ENCODE peak calls at places on chromosomes 3 and 15, in six cellular contexts. One of them, this sample, is unnamed. For H3K4me1, the result is how much of the 10 kb centered on the place peaks cover.

GRCh38 chr3:188747487-188747886 is 424.3 kb upstream of the TPRG1 start:
- DNase-seq in astrocyte: no peak
- DNase-seq in HCT116: no peak
- DNase-seq in MM.1S: no peak
- DNase-seq in fibroblast of lung: no peak
- DNase-seq in PC-3: no peak
- DNase-seq in this sample: no peak

GRCh38 chr15:39327005-39327725 is 253.7 kb upstream of the THBS1 start:
- DNase-seq in MM.1S: no peak
- DNase-seq in PC-3: no peak
- DNase-seq in astrocyte: no peak
- DNase-seq in fibroblast of lung: no peak
- DNase-seq in HCT116: no peak
- DNase-seq in this sample: no peak

GRCh38 chr3:4207672-4208071 is 95.5 kb upstream of the SETMAR start:
- DNase-seq in fibroblast of lung: no peak
- DNase-seq in PC-3: no peak
- DNase-seq in astrocyte: no peak
- DNase-seq in HCT116: no peak
- DNase-seq in MM.1S: no peak
- DNase-seq in this sample: no peak

GRCh38 chr3:160287666-160288065 is 62.4 kb downstream of the C3orf80 start:
- DNase-seq in MM.1S: no peak
- DNase-seq in astrocyte: no peak
- DNase-seq in PC-3: no peak
- DNase-seq in HCT116: no peak
- DNase-seq in fibroblast of lung: no peak
- DNase-seq in this sample: no peak

GRCh38 chr3:22922317-22922716 is 280.8 kb upstream of the UBE2E2 start:
- DNase-seq in astrocyte: no peak
- DNase-seq in HCT116: no peak
- DNase-seq in PC-3: peak
- DNase-seq in fibroblast of lung: no peak
- DNase-seq in MM.1S: peak
- DNase-seq in this sample: no peak

GRCh38 chr3:160003520-160004128 is 15.0 kb downstream of the IL12A start:
- DNase-seq in MM.1S: peak
- DNase-seq in astrocyte: peak
- DNase-seq in HCT116: peak
- DNase-seq in fibroblast of lung: peak
- DNase-seq in PC-3: peak
- DNase-seq in this sample: peak

GRCh38 chr3:151282921-151283320 is 4.6 kb upstream of the P2RY14 start:
- DNase-seq in MM.1S: peak
- DNase-seq in PC-3: peak
- DNase-seq in fibroblast of lung: peak
- DNase-seq in HCT116: peak
- DNase-seq in astrocyte: peak
- DNase-seq in this sample: peak

GRCh38 chr3:123347205-123347604 is 101.7 kb downstream of the ADCY5 start:
- DNase-seq in PC-3: no peak
- DNase-seq in fibroblast of lung: no peak
- DNase-seq in astrocyte: no peak
- DNase-seq in MM.1S: no peak
- DNase-seq in HCT116: no peak
- DNase-seq in this sample: no peak

GRCh38 chr15:39025881-39026280 is 461.3 kb upstream of the RASGRP1 start:
- DNase-seq in HCT116: no peak
- DNase-seq in MM.1S: no peak
- DNase-seq in fibroblast of lung: no peak
- DNase-seq in astrocyte: no peak
- DNase-seq in PC-3: no peak
- DNase-seq in this sample: no peak

GRCh38 chr3:35537265-35537664 is 102.1 kb upstream of the ARPP21 start:
- DNase-seq in HCT116: no peak
- DNase-seq in fibroblast of lung: no peak
- DNase-seq in PC-3: no peak
- DNase-seq in astrocyte: no peak
- DNase-seq in MM.1S: no peak
- DNase-seq in this sample: no peak

GRCh38 chr3:192079098-192079497 is 618.1 kb downstream of the PYDC2 start:
- DNase-seq in PC-3: no peak
- DNase-seq in HCT116: no peak
- DNase-seq in fibroblast of lung: no peak
- DNase-seq in MM.1S: no peak
- DNase-seq in astrocyte: no peak
- DNase-seq in this sample: no peak

GRCh38 chr3:57974796-57975388 is 33.3 kb upstream of the FLNB start:
- DNase-seq in astrocyte: peak
- DNase-seq in fibroblast of lung: peak
- DNase-seq in MM.1S: no peak
- DNase-seq in HCT116: peak
- DNase-seq in PC-3: peak
- DNase-seq in this sample: peak

GRCh38 chr3:57968499-57968898 is 39.7 kb upstream of the FLNB start:
- DNase-seq in MM.1S: no peak
- DNase-seq in astrocyte: no peak
- DNase-seq in PC-3: no peak
- DNase-seq in HCT116: no peak
- DNase-seq in fibroblast of lung: no peak
- DNase-seq in this sample: no peak

GRCh38 chr3:57973715-57974477 is 34.3 kb upstream of the FLNB start:
- DNase-seq in astrocyte: no peak
- DNase-seq in fibroblast of lung: no peak
- DNase-seq in PC-3: peak
- DNase-seq in MM.1S: no peak
- DNase-seq in HCT116: no peak
- DNase-seq in this sample: no peak

GRCh38 chr3:57972421-57973111 is 35.7 kb upstream of the FLNB start:
- DNase-seq in fibroblast of lung: no peak
- DNase-seq in PC-3: peak
- DNase-seq in HCT116: no peak
- DNase-seq in astrocyte: no peak
- DNase-seq in MM.1S: no peak
- DNase-seq in this sample: no peak

DNA sequence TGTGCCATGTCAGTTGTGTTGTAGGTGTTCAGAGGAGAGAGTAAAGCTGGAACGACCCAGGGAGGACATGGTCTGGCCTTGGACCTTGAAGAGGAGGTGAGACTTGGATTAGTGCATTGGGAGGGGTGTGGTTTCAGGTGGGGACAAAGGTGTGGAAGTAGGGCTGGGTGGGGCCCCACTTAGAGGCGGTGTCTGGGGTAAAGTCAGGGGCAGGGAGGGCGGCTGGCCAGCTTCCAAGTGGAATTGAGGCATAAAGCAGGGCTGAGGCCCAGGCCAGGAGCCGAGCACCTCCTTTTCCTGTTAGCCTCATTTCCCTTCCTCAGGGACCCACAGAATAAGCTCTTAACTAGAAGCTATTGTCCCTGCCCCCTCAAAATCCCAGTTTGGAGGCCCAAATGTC is 36.2 kb upstream of the FLNB start:
- DNase-seq in MM.1S: no peak
- DNase-seq in fibroblast of lung: no peak
- DNase-seq in PC-3: peak
- DNase-seq in HCT116: no peak
- DNase-seq in astrocyte: no peak
- DNase-seq in this sample: peak
- H3K4me1 ChIP-seq in MM.1S: under half
- H3K4me1 ChIP-seq in fibroblast of lung: under half
- H3K4me1 ChIP-seq in PC-3: half or more
- H3K4me1 ChIP-seq in HCT116: under half
- H3K4me1 ChIP-seq in astrocyte: under half
- H3K4me1 ChIP-seq in this sample: under half

GRCh38 chr15:96325579-96326331 is 4.7 kb upstream of the NR2F2 start:
- DNase-seq in HCT116: no peak
- DNase-seq in fibroblast of lung: peak
- DNase-seq in MM.1S: no peak
- DNase-seq in PC-3: peak
- DNase-seq in astrocyte: peak
- DNase-seq in this sample: peak

GRCh38 chr15:96323250-96324162 is 7.0 kb upstream of the NR2F2 start:
- DNase-seq in astrocyte: peak
- DNase-seq in PC-3: no peak
- DNase-seq in HCT116: no peak
- DNase-seq in fibroblast of lung: peak
- DNase-seq in MM.1S: no peak
- DNase-seq in this sample: no peak

GRCh38 chr15:96324192-96324895 is 6.2 kb upstream of the NR2F2 start:
- DNase-seq in astrocyte: peak
- DNase-seq in HCT116: no peak
- DNase-seq in PC-3: peak
- DNase-seq in fibroblast of lung: peak
- DNase-seq in MM.1S: no peak
- DNase-seq in this sample: no peak

GRCh38 chr15:96326551-96327154 is 3.8 kb upstream of the NR2F2 start:
- DNase-seq in PC-3: peak
- DNase-seq in MM.1S: peak
- DNase-seq in HCT116: no peak
- DNase-seq in fibroblast of lung: peak
- DNase-seq in astrocyte: peak
- DNase-seq in this sample: peak

DNA sequence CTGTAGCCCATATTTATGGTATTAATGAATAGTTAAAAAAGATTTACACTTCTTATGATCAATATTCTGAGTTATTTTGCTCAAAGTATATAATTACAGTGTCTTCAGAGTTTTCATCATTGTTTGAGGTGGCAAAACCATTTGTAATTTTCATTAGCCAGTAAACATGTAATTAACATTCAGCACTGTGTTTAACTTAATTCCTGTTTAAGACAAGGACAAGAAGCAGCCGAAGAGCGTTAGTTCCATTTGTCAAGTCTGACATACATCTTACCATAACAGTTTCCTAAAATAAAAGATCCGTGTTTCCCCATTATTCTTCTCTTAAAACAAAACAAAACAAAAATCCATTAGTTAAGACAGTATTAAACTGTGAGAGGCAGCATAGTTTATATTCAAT is 5.6 kb upstream of the NR2F2 start:
- DNase-seq in HCT116: no peak
- DNase-seq in astrocyte: peak
- DNase-seq in PC-3: no peak
- DNase-seq in fibroblast of lung: peak
- DNase-seq in MM.1S: no peak
- DNase-seq in this sample: no peak
- TF ChIP-seq EZH2 in HCT116: no peak
- TF ChIP-seq EZH2 in astrocyte: no peak
- TF ChIP-seq EZH2 in PC-3: no peak
- TF ChIP-seq EZH2 in fibroblast of lung: no peak
- TF ChIP-seq EZH2 in MM.1S: no peak
- TF ChIP-seq EZH2 in this sample: no peak

DNA sequence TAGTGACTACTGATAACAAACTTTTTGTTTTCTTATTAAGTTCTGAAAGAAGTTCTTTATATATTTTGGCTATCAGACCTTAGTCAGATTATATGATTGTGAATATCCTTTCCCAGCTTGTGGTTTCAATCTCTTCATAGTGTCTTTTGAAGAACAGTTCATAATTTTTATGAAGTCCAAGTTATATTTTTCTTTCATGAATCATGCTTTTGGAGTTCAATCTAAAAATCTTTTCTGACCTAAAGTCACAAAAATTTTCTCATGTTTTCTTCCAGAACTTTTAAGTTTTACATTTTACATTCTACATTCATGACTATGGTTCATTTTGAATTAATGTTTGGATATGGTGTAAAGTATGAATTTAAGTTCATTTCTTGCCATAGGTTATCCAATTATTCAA is 34.2 kb upstream of the OCA2 start:
- DNase-seq in PC-3: no peak
- DNase-seq in astrocyte: peak
- DNase-seq in MM.1S: no peak
- DNase-seq in HCT116: no peak
- DNase-seq in fibroblast of lung: peak
- DNase-seq in this sample: no peak
- H3K4me1 ChIP-seq in PC-3: under half
- H3K4me1 ChIP-seq in astrocyte: under half
- H3K4me1 ChIP-seq in MM.1S: under half
- H3K4me1 ChIP-seq in HCT116: under half
- H3K4me1 ChIP-seq in fibroblast of lung: under half
- H3K4me1 ChIP-seq in this sample: under half

GRCh38 chr15:72196409-72197044 is 1.1 kb downstream of the GRAMD2A start:
- DNase-seq in HCT116: no peak
- DNase-seq in astrocyte: no peak
- DNase-seq in MM.1S: no peak
- DNase-seq in PC-3: no peak
- DNase-seq in fibroblast of lung: no peak
- DNase-seq in this sample: no peak

GRCh38 chr15:72198410-72199270 is 1.1 kb upstream of the GRAMD2A start:
- DNase-seq in fibroblast of lung: no peak
- DNase-seq in PC-3: no peak
- DNase-seq in MM.1S: no peak
- DNase-seq in HCT116: no peak
- DNase-seq in astrocyte: no peak
- DNase-seq in this sample: no peak

GRCh38 chr15:72197045-72197459 is 535 bp downstream of the GRAMD2A start:
- DNase-seq in MM.1S: no peak
- DNase-seq in HCT116: no peak
- DNase-seq in PC-3: no peak
- DNase-seq in fibroblast of lung: no peak
- DNase-seq in astrocyte: no peak
- DNase-seq in this sample: no peak

GRCh38 chr15:72199721-72200212 is 2.2 kb upstream of the GRAMD2A start:
- DNase-seq in fibroblast of lung: peak
- DNase-seq in PC-3: peak
- DNase-seq in HCT116: peak
- DNase-seq in MM.1S: peak
- DNase-seq in astrocyte: peak
- DNase-seq in this sample: peak

GRCh38 chr15:72197460-72198409 is at the start of gene GRAMD2A:
- DNase-seq in astrocyte: peak
- DNase-seq in PC-3: no peak
- DNase-seq in HCT116: peak
- DNase-seq in fibroblast of lung: peak
- DNase-seq in MM.1S: no peak
- DNase-seq in this sample: peak
- TF ChIP-seq EZH2 in astrocyte: no peak
- TF ChIP-seq EZH2 in PC-3: no peak
- TF ChIP-seq EZH2 in HCT116: no peak
- TF ChIP-seq EZH2 in fibroblast of lung: no peak
- TF ChIP-seq EZH2 in MM.1S: no peak
- TF ChIP-seq EZH2 in this sample: no peak